ENCODE peak calls at places on chromosomes 13 and 19, in six cellular contexts. One of them, this sample, is unnamed. For H3K27me3, the result is how much of the 10 kb centered on the place peaks cover.

GRCh38 chr19:31674503-31675186 is 325.4 kb upstream of the TSHZ3 start:
- DNase-seq in upper lobe of right lung: no peak
- DNase-seq in pancreas: no peak
- DNase-seq in PC-3: no peak
- DNase-seq in dorsolateral prefrontal cortex: no peak
- DNase-seq in gastrocnemius medialis: no peak
- DNase-seq in this sample: no peak

GRCh38 chr13:108220042-108220441 is 1.9 kb downstream of the ABHD13 start:
- DNase-seq in upper lobe of right lung: no peak
- DNase-seq in pancreas: peak
- DNase-seq in PC-3: peak
- DNase-seq in dorsolateral prefrontal cortex: no peak
- DNase-seq in gastrocnemius medialis: no peak
- DNase-seq in this sample: no peak

GRCh38 chr19:34366670-34367423 is 1.9 kb downstream of the GPI start:
- DNase-seq in upper lobe of right lung: no peak
- DNase-seq in pancreas: no peak
- DNase-seq in PC-3: no peak
- DNase-seq in dorsolateral prefrontal cortex: no peak
- DNase-seq in gastrocnemius medialis: no peak
- DNase-seq in this sample: no peak

GRCh38 chr13:29487466-29488454 is 107.7 kb downstream of the SLC7A1 start:
- DNase-seq in upper lobe of right lung: no peak
- DNase-seq in pancreas: no peak
- DNase-seq in PC-3: no peak
- DNase-seq in dorsolateral prefrontal cortex: no peak
- DNase-seq in gastrocnemius medialis: no peak
- DNase-seq in this sample: no peak

GRCh38 chr19:50705422-50706019 is 14.1 kb downstream of the SHANK1 start:
- DNase-seq in upper lobe of right lung: no peak
- DNase-seq in pancreas: no peak
- DNase-seq in PC-3: peak
- DNase-seq in dorsolateral prefrontal cortex: no peak
- DNase-seq in gastrocnemius medialis: no peak
- DNase-seq in this sample: no peak

GRCh38 chr13:37492741-37493514 is 105.6 kb downstream of the POSTN start:
- DNase-seq in upper lobe of right lung: no peak
- DNase-seq in pancreas: no peak
- DNase-seq in PC-3: no peak
- DNase-seq in dorsolateral prefrontal cortex: no peak
- DNase-seq in gastrocnemius medialis: no peak
- DNase-seq in this sample: no peak

GRCh38 chr13:102650444-102650843 is 44.4 kb downstream of the METTL21C start:
- DNase-seq in upper lobe of right lung: no peak
- DNase-seq in pancreas: no peak
- DNase-seq in PC-3: no peak
- DNase-seq in dorsolateral prefrontal cortex: no peak
- DNase-seq in gastrocnemius medialis: no peak
- DNase-seq in this sample: no peak

GRCh38 chr19:55087542-55087935 is 11.9 kb downstream of the EPS8L1 start:
- DNase-seq in upper lobe of right lung: no peak
- DNase-seq in pancreas: no peak
- DNase-seq in PC-3: no peak
- DNase-seq in dorsolateral prefrontal cortex: no peak
- DNase-seq in gastrocnemius medialis: no peak
- DNase-seq in this sample: no peak

GRCh38 chr13:80604094-80604493 is 263.2 kb upstream of the SPRY2 start:
- DNase-seq in upper lobe of right lung: no peak
- DNase-seq in pancreas: no peak
- DNase-seq in PC-3: peak
- DNase-seq in dorsolateral prefrontal cortex: no peak
- DNase-seq in gastrocnemius medialis: peak
- DNase-seq in this sample: no peak

GRCh38 chr19:19549804-19550453 is 11.9 kb downstream of the CILP2 start:
- DNase-seq in upper lobe of right lung: no peak
- DNase-seq in pancreas: no peak
- DNase-seq in PC-3: no peak
- DNase-seq in dorsolateral prefrontal cortex: no peak
- DNase-seq in gastrocnemius medialis: no peak
- DNase-seq in this sample: no peak

GRCh38 chr19:8393871-8394250 is 3.7 kb downstream of the RAB11B start:
- DNase-seq in upper lobe of right lung: no peak
- DNase-seq in pancreas: no peak
- DNase-seq in PC-3: no peak
- DNase-seq in dorsolateral prefrontal cortex: peak
- DNase-seq in gastrocnemius medialis: no peak
- DNase-seq in this sample: no peak

GRCh38 chr13:66506979-66507378 is 723.2 kb downstream of the PCDH9 start:
- DNase-seq in upper lobe of right lung: no peak
- DNase-seq in pancreas: no peak
- DNase-seq in PC-3: no peak
- DNase-seq in dorsolateral prefrontal cortex: no peak
- DNase-seq in gastrocnemius medialis: no peak
- DNase-seq in this sample: no peak

GRCh38 chr13:99847318-99847750 is 124.2 kb downstream of the ZIC5 start:
- DNase-seq in upper lobe of right lung: no peak
- DNase-seq in pancreas: no peak
- DNase-seq in PC-3: no peak
- DNase-seq in dorsolateral prefrontal cortex: no peak
- DNase-seq in gastrocnemius medialis: no peak
- DNase-seq in this sample: no peak

GRCh38 chr13:110872034-110872767 is 42.7 kb downstream of the ANKRD10 start:
- DNase-seq in upper lobe of right lung: no peak
- DNase-seq in pancreas: no peak
- DNase-seq in PC-3: no peak
- DNase-seq in dorsolateral prefrontal cortex: no peak
- DNase-seq in gastrocnemius medialis: no peak
- DNase-seq in this sample: no peak

GRCh38 chr13:100382787-100383186 is 205.8 kb downstream of the GGACT start:
- DNase-seq in upper lobe of right lung: no peak
- DNase-seq in pancreas: no peak
- DNase-seq in PC-3: no peak
- DNase-seq in dorsolateral prefrontal cortex: no peak
- DNase-seq in gastrocnemius medialis: no peak
- DNase-seq in this sample: no peak

GRCh38 chr19:14248578-14249011 is 42.6 kb upstream of the ADGRL1 start:
- DNase-seq in upper lobe of right lung: no peak
- DNase-seq in pancreas: no peak
- DNase-seq in PC-3: peak
- DNase-seq in dorsolateral prefrontal cortex: peak
- DNase-seq in gastrocnemius medialis: no peak
- DNase-seq in this sample: no peak

GRCh38 chr19:1748703-1749341 is 4.5 kb upstream of the ONECUT3 start:
- DNase-seq in upper lobe of right lung: no peak
- DNase-seq in pancreas: no peak
- DNase-seq in PC-3: no peak
- DNase-seq in dorsolateral prefrontal cortex: no peak
- DNase-seq in gastrocnemius medialis: no peak
- DNase-seq in this sample: no peak

GRCh38 chr13:105334211-105334610 is 1201.3 kb downstream of the EFNB2 start:
- DNase-seq in upper lobe of right lung: no peak
- DNase-seq in pancreas: no peak
- DNase-seq in PC-3: no peak
- DNase-seq in dorsolateral prefrontal cortex: no peak
- DNase-seq in gastrocnemius medialis: no peak
- DNase-seq in this sample: no peak

GRCh38 chr13:90640976-90641375 is 706.5 kb upstream of the MIR17HG start:
- DNase-seq in upper lobe of right lung: no peak
- DNase-seq in pancreas: no peak
- DNase-seq in PC-3: peak
- DNase-seq in dorsolateral prefrontal cortex: no peak
- DNase-seq in gastrocnemius medialis: no peak
- DNase-seq in this sample: no peak

GRCh38 chr19:1109697-1110671 is 6.2 kb downstream of the GPX4 start:
- DNase-seq in upper lobe of right lung: no peak
- DNase-seq in pancreas: no peak
- DNase-seq in PC-3: no peak
- DNase-seq in dorsolateral prefrontal cortex: no peak
- DNase-seq in gastrocnemius medialis: no peak
- DNase-seq in this sample: no peak

GRCh38 chr19:46614114-46614701 is 10.7 kb downstream of the PTGIR start:
- DNase-seq in upper lobe of right lung: peak
- DNase-seq in pancreas: peak
- DNase-seq in PC-3: peak
- DNase-seq in dorsolateral prefrontal cortex: peak
- DNase-seq in gastrocnemius medialis: peak
- DNase-seq in this sample: peak

DNA sequence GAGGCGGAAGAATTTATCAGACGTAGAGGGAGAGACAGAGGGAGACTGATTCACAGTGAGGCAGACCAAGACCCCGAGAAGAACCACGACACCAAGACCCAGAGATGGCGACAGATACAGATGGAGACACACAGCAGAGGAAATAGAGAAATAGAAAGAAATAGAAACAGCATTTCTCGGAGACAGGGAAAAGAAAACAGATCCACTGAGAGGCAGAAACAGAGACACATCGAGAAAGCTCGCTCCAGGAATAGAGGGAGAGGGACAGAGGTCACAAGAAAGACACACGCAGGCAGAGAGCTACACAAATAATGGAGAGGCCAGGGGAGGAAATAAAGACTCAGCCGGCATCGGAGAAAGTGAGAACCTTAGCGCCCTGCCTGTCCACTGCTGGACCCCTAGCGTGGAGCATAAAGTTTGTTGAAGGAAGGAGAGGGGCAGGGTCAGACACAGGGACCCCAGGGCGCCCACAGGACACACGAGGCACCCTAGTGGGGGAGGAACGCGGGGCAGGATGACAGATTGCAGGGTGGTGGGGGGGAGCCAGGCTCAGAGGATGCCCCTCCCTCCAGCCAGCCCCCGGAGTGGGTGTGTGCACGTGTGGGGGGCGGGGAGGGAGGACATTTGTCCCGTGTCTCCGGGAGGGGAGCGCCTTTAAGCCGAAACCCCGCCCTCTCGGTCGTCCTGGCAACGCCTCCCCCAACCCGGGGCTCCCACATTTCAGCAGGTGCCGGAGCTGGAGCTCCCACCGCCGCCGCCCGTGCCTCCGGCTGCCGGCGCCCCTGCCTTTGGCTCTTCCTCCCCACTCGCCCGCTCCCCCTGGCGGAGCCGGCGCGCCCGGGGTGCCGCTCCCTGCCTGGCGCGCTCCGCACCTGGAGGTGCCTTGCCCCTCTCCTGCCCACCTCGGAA is at the start of gene PRKCG:
- DNase-seq in upper lobe of right lung: peak
- DNase-seq in pancreas: peak
- DNase-seq in PC-3: peak
- DNase-seq in dorsolateral prefrontal cortex: peak
- DNase-seq in gastrocnemius medialis: no peak
- DNase-seq in this sample: no peak
- H3K27me3 ChIP-seq in upper lobe of right lung: under half
- H3K27me3 ChIP-seq in pancreas: under half
- H3K27me3 ChIP-seq in PC-3: under half
- H3K27me3 ChIP-seq in dorsolateral prefrontal cortex: under half
- H3K27me3 ChIP-seq in gastrocnemius medialis: half or more
- H3K27me3 ChIP-seq in this sample: under half

GRCh38 chr19:45485301-45486077 is 11.4 kb downstream of the RTN2 start:
- DNase-seq in upper lobe of right lung: peak
- DNase-seq in pancreas: peak
- DNase-seq in PC-3: peak
- DNase-seq in dorsolateral prefrontal cortex: peak
- DNase-seq in gastrocnemius medialis: peak
- DNase-seq in this sample: peak
- H3K27ac ChIP-seq in upper lobe of right lung: peak
- H3K27ac ChIP-seq in pancreas: peak
- H3K27ac ChIP-seq in PC-3: no peak
- H3K27ac ChIP-seq in dorsolateral prefrontal cortex: peak
- H3K27ac ChIP-seq in gastrocnemius medialis: peak
- H3K27ac ChIP-seq in this sample: peak

DNA sequence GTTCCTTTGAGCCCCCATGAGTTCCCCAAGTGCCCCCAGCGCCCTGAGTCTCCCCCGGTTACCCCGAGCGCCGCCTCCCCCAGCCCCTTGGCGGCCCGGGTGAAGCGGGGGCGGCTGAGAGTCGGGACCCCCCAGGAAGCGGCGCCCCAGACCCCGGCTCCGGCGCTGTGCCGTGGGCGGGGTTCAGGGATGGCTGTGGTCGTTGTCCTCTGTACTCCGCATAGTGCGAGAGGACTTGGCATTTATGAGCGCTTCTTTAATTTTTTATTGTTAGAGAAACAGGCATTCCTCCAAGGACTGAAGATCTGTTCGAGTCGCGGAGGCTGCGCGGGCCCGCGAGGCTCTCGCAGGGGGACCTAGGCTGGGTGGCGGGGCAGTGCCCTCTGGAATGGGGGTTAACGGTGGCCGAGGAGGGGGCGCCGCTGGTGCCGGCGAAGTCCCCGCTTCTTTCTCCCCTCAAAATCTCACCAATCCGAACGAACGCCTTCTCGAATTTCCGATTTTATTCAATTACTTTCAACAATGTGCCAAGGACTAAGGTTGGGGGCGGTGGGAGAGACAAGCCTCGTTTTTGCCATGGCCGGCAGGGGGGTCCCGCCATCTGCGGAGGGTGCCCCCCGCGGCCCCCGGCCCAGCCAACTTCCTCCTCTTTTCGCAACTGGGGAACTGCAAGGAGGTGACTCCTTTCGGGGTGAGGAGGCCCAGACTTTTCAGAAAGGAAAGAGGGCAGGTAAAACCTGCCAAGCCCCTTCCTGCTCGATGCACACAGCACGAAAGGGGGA is 595 bp upstream of the GJB2 start:
- DNase-seq in upper lobe of right lung: no peak
- DNase-seq in pancreas: no peak
- DNase-seq in PC-3: peak
- DNase-seq in dorsolateral prefrontal cortex: no peak
- DNase-seq in gastrocnemius medialis: no peak
- DNase-seq in this sample: no peak
- H3K27me3 ChIP-seq in upper lobe of right lung: half or more
- H3K27me3 ChIP-seq in pancreas: under half
- H3K27me3 ChIP-seq in PC-3: under half
- H3K27me3 ChIP-seq in dorsolateral prefrontal cortex: under half
- H3K27me3 ChIP-seq in gastrocnemius medialis: half or more
- H3K27me3 ChIP-seq in this sample: under half

GRCh38 chr13:41427700-41428099 is 29.6 kb upstream of the RGCC start:
- DNase-seq in upper lobe of right lung: no peak
- DNase-seq in pancreas: no peak
- DNase-seq in PC-3: no peak
- DNase-seq in dorsolateral prefrontal cortex: no peak
- DNase-seq in gastrocnemius medialis: no peak
- DNase-seq in this sample: no peak

GRCh38 chr13:41420146-41420545 is 37.2 kb upstream of the RGCC start:
- DNase-seq in upper lobe of right lung: no peak
- DNase-seq in pancreas: no peak
- DNase-seq in PC-3: no peak
- DNase-seq in dorsolateral prefrontal cortex: no peak
- DNase-seq in gastrocnemius medialis: no peak
- DNase-seq in this sample: no peak

GRCh38 chr13:41428155-41428554 is 29.2 kb upstream of the RGCC start:
- DNase-seq in upper lobe of right lung: no peak
- DNase-seq in pancreas: no peak
- DNase-seq in PC-3: no peak
- DNase-seq in dorsolateral prefrontal cortex: no peak
- DNase-seq in gastrocnemius medialis: no peak
- DNase-seq in this sample: no peak

DNA sequence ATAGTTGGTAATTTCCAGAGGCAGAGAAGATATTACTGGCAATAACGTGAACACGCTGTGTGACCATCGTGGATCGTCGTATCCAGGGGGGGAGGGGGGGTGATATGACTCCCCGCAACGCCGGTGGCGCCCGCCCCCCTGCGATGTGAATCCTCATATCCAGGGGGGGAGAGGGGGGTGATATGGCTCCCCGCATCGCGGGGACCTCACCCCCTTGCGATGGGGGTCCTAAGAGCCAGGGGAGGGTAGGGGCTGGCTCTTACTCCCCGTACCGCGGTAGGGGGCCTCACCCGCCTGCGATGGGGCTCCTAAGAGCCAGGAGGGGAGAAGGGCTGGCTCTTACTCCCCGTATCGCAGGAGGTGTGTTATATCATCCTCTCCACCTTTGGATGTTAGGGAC is 31.3 kb upstream of the RGCC start:
- DNase-seq in upper lobe of right lung: no peak
- DNase-seq in pancreas: no peak
- DNase-seq in PC-3: no peak
- DNase-seq in dorsolateral prefrontal cortex: no peak
- DNase-seq in gastrocnemius medialis: no peak
- DNase-seq in this sample: no peak
- H3K27ac ChIP-seq in upper lobe of right lung: no peak
- H3K27ac ChIP-seq in pancreas: no peak
- H3K27ac ChIP-seq in PC-3: no peak
- H3K27ac ChIP-seq in dorsolateral prefrontal cortex: no peak
- H3K27ac ChIP-seq in gastrocnemius medialis: no peak
- H3K27ac ChIP-seq in this sample: no peak

This sample was measured in right atrium auricular region.